ENCODE peak calls at places on chromosomes 16 and 17, in four cellular contexts. V is breast epithelium, M is mesendoderm, Q is endodermal cell. C is an unnamed sample.

GRCh38 chr16:3007957-3008748 is 4.6 kb upstream of the CLDN9 start:
- DNase-seq in Q (peak; percentile 96), M (peak; percentile 97), V (no peak), C (no peak)

GRCh38 chr16:4468972-4469371 is 5.5 kb downstream of the NMRAL1 start:
- DNase-seq in V (no peak), Q (no peak), M (no peak), C (no peak)

GRCh38 chr17:34720760-34721159 is 141.4 kb downstream of the TMEM132E start:
- DNase-seq in Q (no peak), V (no peak), M (no peak), C (no peak)

GRCh38 chr16:23058576-23058975 is 90.7 kb downstream of the USP31 start:
- DNase-seq in Q (no peak), M (no peak), V (no peak), C (no peak)

GRCh38 chr17:62911106-62911505 is 54.9 kb upstream of the TANC2 start:
- DNase-seq in Q (peak; percentile 32), V (no peak), M (no peak), C (no peak)

GRCh38 chr16:84595052-84595481 is 22.8 kb downstream of the COTL1 start:
- DNase-seq in M (no peak), V (peak; percentile 70), Q (no peak), C (no peak)

GRCh38 chr17:10156579-10157488 is 41.6 kb downstream of the GAS7 start:
- DNase-seq in Q (peak; percentile 55), M (no peak), V (no peak), C (no peak)

GRCh38 chr17:82000803-82001649 is 21.7 kb downstream of the CENPX start:
- DNase-seq in Q (no peak), M (no peak), V (no peak), C (no peak)

GRCh38 chr17:72011561-72011960 is 109.3 kb upstream of the SOX9 start:
- DNase-seq in M (no peak), Q (no peak), V (no peak), C (no peak)

GRCh38 chr16:80015566-80015965 is 415.0 kb upstream of the MAF start:
- DNase-seq in V (no peak), Q (no peak), M (no peak), C (no peak)

GRCh38 chr17:58301504-58302150 is 20.9 kb upstream of the MPO start:
- DNase-seq in M (no peak), V (no peak), Q (no peak), C (no peak)

GRCh38 chr17:49715717-49716279 is 8.0 kb upstream of the SLC35B1 start:
- DNase-seq in V (no peak), Q (no peak), M (no peak), C (no peak)

GRCh38 chr17:80252871-80253270 is 7.8 kb upstream of the RNF213 start:
- DNase-seq in Q (peak; percentile 91), V (peak; percentile 84), M (peak; percentile 65), C (peak; percentile 60)

GRCh38 chr17:70168044-70168978 is 1.0 kb upstream of the KCNJ2 start:
- DNase-seq in V (peak; percentile 54), M (peak; percentile 83), Q (peak; percentile 92), C (peak; percentile 65)

GRCh38 chr17:36731806-36732205 is 130.4 kb downstream of the MRM1 start:
- DNase-seq in Q (peak; percentile 79), M (peak; percentile 36), V (no peak), C (peak; percentile 28)

GRCh38 chr16:70685061-70685937 is 554 bp downstream of the MTSS2 start:
- DNase-seq in V (no peak), M (peak; percentile 28), Q (peak; percentile 70), C (peak; percentile 42)

GRCh38 chr16:14405611-14406537 is 224.2 kb downstream of the PARN start:
- DNase-seq in M (peak; percentile 72), Q (peak; percentile 97), V (no peak), C (peak; percentile 37)

GRCh38 chr16:81492965-81493754 is 48.6 kb downstream of the CMIP start:
- DNase-seq in M (no peak), V (no peak), Q (no peak), C (no peak)

GRCh38 chr16:81181013-81181720 is 57.3 kb upstream of the BCO1 start:
- DNase-seq in V (peak; percentile 89), M (peak; percentile 99), Q (peak; percentile 97), C (peak; percentile 97)

GRCh38 chr16:51048544-51048943 is 102.5 kb downstream of the SALL1 start:
- DNase-seq in M (peak; percentile 70), Q (peak; percentile 58), V (no peak), C (no peak)

GRCh38 chr16:285146-286055 is 2.4 kb downstream of the PDIA2 start:
- DNase-seq in Q (peak; percentile 39), M (no peak), V (no peak), C (no peak)

GRCh38 chr16:491225-491919 is 36.1 kb upstream of the CAPN15 start:
- DNase-seq in M (no peak), V (no peak), Q (peak; percentile 71), C (no peak)

GRCh38 chr16:88721815-88722755 is 15.8 kb downstream of the CTU2 start:
- DNase-seq in V (no peak), M (no peak), Q (no peak), C (no peak)

GRCh38 chr17:60169921-60170817 is 20.4 kb downstream of the CA4 start:
- DNase-seq in V (no peak), M (no peak), Q (peak; percentile 46), C (no peak)

GRCh38 chr16:82439678-82440293 is 187.0 kb upstream of the CDH13 start:
- DNase-seq in Q (peak; percentile 73), V (no peak), M (peak; percentile 72), C (peak; percentile 18)

GRCh38 chr16:11198817-11199216 is 57.2 kb downstream of the SOCS1 start:
- DNase-seq in M (no peak), V (no peak), Q (no peak), C (no peak)

GRCh38 chr16:87780385-87780989 is 14.7 kb upstream of the KLHDC4 start:
- DNase-seq in V (no peak), M (no peak), Q (no peak), C (peak; percentile 94)

GRCh38 chr17:44677136-44677535 is 12.4 kb downstream of the CCDC43 start:
- DNase-seq in M (no peak), V (no peak), Q (no peak), C (no peak)

GRCh38 chr17:50207792-50208567 is 6.5 kb upstream of the COL1A1 start:
- DNase-seq in M (no peak), Q (peak; percentile 86), V (no peak), C (no peak)

GRCh38 chr17:9666461-9667050 is 21.2 kb downstream of the USP43 start:
- DNase-seq in V (no peak), Q (peak; percentile 40), M (no peak), C (no peak)

GRCh38 chr17:77076046-77076882 is 64.5 kb upstream of the SEC14L1 start:
- DNase-seq in V (no peak), Q (no peak), M (no peak), C (peak; percentile 70)

GRCh38 chr16:86508947-86509758 is 1.2 kb upstream of the FOXF1 start:
- DNase-seq in M (peak; percentile 59), V (no peak), Q (peak; percentile 78), C (peak; percentile 36)

GRCh38 chr17:27563532-27563931 is 67.5 kb upstream of the LGALS9 start:
- DNase-seq in V (no peak), Q (no peak), M (no peak), C (no peak)

GRCh38 chr16:67723151-67723915 is 4.2 kb upstream of the GFOD2 start:
- DNase-seq in M (peak; percentile 23), Q (no peak), V (no peak), C (no peak)

GRCh38 chr16:1613240-1613639 is 1.1 kb downstream of the CRAMP1 start:
- DNase-seq in Q (no peak), M (peak; percentile 22), V (no peak), C (no peak)

GRCh38 chr16:86683441-86684194 is 105.3 kb downstream of the FOXL1 start:
- DNase-seq in M (no peak), Q (no peak), V (no peak), C (no peak)

GRCh38 chr17:7674934-7675333 is 12.4 kb downstream of the TP53 start:
- DNase-seq in Q (no peak), V (no peak), M (no peak), C (no peak)

GRCh38 chr17:304461-304860 is 48.1 kb downstream of the RPH3AL start:
- DNase-seq in V (no peak), M (peak; percentile 70), Q (peak; percentile 77), C (no peak)

DNA sequence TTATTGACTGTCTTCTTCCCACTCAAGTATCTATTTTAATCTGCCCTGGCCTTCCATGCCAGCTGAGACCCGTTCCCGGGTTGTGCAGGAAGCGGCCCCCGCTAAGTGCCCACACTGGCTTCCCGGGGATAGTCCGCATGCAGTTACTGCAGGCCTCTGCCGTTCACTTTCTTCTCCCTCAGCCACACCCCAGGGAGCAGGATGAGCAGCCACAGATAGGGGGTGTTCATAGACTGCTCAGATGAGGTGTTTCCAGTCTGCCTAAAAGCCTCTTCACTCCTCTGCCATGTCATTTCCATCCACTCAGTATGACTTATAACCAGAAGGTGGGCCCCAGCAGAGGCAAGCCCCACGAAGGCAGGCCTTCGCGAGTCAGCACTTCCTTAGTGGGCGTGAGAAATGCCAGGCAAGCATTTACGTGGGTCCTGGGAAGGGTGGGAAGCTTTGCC is 7.7 kb downstream of the MED9 start:
- DNase-seq in Q (no peak), M (no peak), V (peak; percentile 42), C (peak; percentile 22)
- H3K4me1 ChIP-seq in Q (no peaks in the 10 kb centered on the region), M (no peaks in the 10 kb centered on the region), V (no peaks in the 10 kb centered on the region), C (no peaks in the 10 kb centered on the region)

GRCh38 chr17:22266231-22266630 is 573.9 kb downstream of the KCNJ18 start:
- DNase-seq in V (no peak), M (no peak), Q (no peak), C (no peak)
- H3K4me3 ChIP-seq in V (no peak overlapping the region), M (no peak overlapping the region), Q (peak overlapping the region; percentile 77), C (no peak overlapping the region)

GRCh38 chr16:71930013-71930563 is 34.8 kb downstream of the IST1 start:
- DNase-seq in V (no peak), M (no peak), Q (no peak), C (no peak)
- H3K4me1 ChIP-seq in V (peaks cover 10% of the 10 kb centered on the region), M (no peaks in the 10 kb centered on the region), Q (peaks cover 5% of the 10 kb centered on the region), C (peaks cover 27% of the 10 kb centered on the region)

GRCh38 chr16:28845173-28846079 is 722 bp downstream of the TUFM start:
- DNase-seq in V (no peak), Q (peak; percentile 64), M (peak; percentile 63), C (peak; percentile 77)
- H3K4me3 ChIP-seq in V (peak overlapping the region; percentile 94), Q (peak overlapping the region; percentile 87), M (peak overlapping the region; percentile 93), C (peak overlapping the region; percentile 97)

GRCh38 chr17:46175891-46176290 is 17.3 kb downstream of the KANSL1 start:
- DNase-seq in V (no peak), M (no peak), Q (no peak), C (no peak)
- H3K4me1 ChIP-seq in V (peaks cover 7% of the 10 kb centered on the region), M (peaks cover 14% of the 10 kb centered on the region), Q (no peaks in the 10 kb centered on the region), C (peaks cover 25% of the 10 kb centered on the region)